ENCODE peak calls at places on chromosomes 3 and 15, in seven cellular contexts. E is activated CD4-positive, alpha-beta T cell treated with anti-CD3 and anti-CD28 coated beads, Interleukin-2, amount 50 U/mL, for 1 hour; Z is amniotic stem cell; X is NCI-H774; W is C1 segment of cervical spinal cord; P is fibroblast of lung; D is EL. A is an unnamed sample.

GRCh38 chr3:133761605-133762484 is 15.7 kb downstream of the TF start:
- DNase-seq in X (no peak), Z (no peak), D (no peak), W (no peak), P (no peak), E (no peak), A (no peak)

GRCh38 chr3:51538459-51539290 is at the start of gene RAD54L2:
- DNase-seq in Z (peak; percentile 32), E (peak; percentile 75), D (peak; percentile 83), W (peak; percentile 66), P (peak; percentile 81), X (peak; percentile 43), A (peak; percentile 77)

GRCh38 chr15:50181983-50182232 is at the start of gene SLC27A2:
- DNase-seq in P (no peak), E (no peak), W (no peak), X (peak; percentile 54), Z (no peak), D (peak; percentile 34), A (no peak)

GRCh38 chr3:14319654-14320182 is 82.7 kb upstream of the SLC6A6 start:
- DNase-seq in P (peak; percentile 73), E (no peak), Z (no peak), X (no peak), D (peak; percentile 79), W (no peak), A (peak; percentile 71)

GRCh38 chr15:65954289-65954741 is 85.0 kb downstream of the RAB11A start:
- DNase-seq in W (peak; percentile 25), D (peak; percentile 37), Z (no peak), X (peak; percentile 42), E (no peak), P (peak; percentile 88), A (peak; percentile 78)

GRCh38 chr3:40827942-40828688 is 303.4 kb downstream of the ZNF621 start:
- DNase-seq in P (peak; percentile 4), E (no peak), W (no peak), D (peak; percentile 24), Z (no peak), X (no peak), A (no peak)

GRCh38 chr15:96332854-96333193 is 2.3 kb downstream of the NR2F2 start:
- DNase-seq in P (peak; percentile 44), X (no peak), D (no peak), Z (no peak), E (no peak), W (no peak), A (no peak)

GRCh38 chr3:150515210-150515609 is 31.1 kb downstream of the SERP1 start:
- DNase-seq in X (no peak), P (no peak), D (no peak), W (no peak), Z (no peak), E (no peak), A (no peak)

GRCh38 chr15:89629829-89630228 is 25.4 kb downstream of the KIF7 start:
- DNase-seq in Z (no peak), P (no peak), W (no peak), D (no peak), E (no peak), X (no peak), A (no peak)

GRCh38 chr15:77295446-77295845 is 124.5 kb downstream of the PEAK1 start:
- DNase-seq in E (no peak), P (peak; percentile 82), X (no peak), D (peak; percentile 43), W (no peak), Z (no peak), A (peak; percentile 97)